ENCODE peak calls at places on chromosomes 2 and 18, in ten cellular contexts. V is Peyer's patch; R is upper lobe of right lung; D is cardiac muscle cell; X is heart right ventricle; Z is left lung; I is right atrium auricular region; A is fibroblast of pulmonary artery; W is CD8-positive, alpha-beta T cell; F is mammary epithelial cell. S is an unnamed sample.

GRCh38 chr2:30293303-30293912 is 62.1 kb downstream of the LBH start:
- DNase-seq in A (peak), V (no peak), I (no peak), R (no peak), Z (no peak), F (peak), W (no peak), D (peak), X (no peak), S (peak)

GRCh38 chr2:12456293-12457151 is 260.2 kb upstream of the TRIB2 start:
- DNase-seq in V (peak), D (peak), R (peak), X (peak), I (peak), A (peak), W (peak), Z (peak), F (peak), S (peak)

GRCh38 chr18:44916429-44917183 is 235.9 kb downstream of the SETBP1 start:
- DNase-seq in Z (no peak), D (no peak), A (no peak), F (no peak), W (no peak), X (no peak), V (no peak), I (no peak), R (no peak), S (no peak)

GRCh38 chr2:105470979-105471378 is 72.1 kb upstream of the FHL2 start:
- DNase-seq in R (no peak), Z (no peak), X (no peak), W (no peak), I (peak), V (no peak), A (no peak), F (no peak), D (no peak), S (no peak)

GRCh38 chr2:2464095-2464494 is 133.0 kb upstream of the MYT1L start:
- DNase-seq in R (no peak), D (no peak), I (no peak), F (no peak), W (no peak), A (no peak), V (no peak), X (no peak), Z (no peak), S (no peak)

GRCh38 chr2:237590272-237591020 is at the start of gene RAB17:
- DNase-seq in W (no peak), A (peak), X (no peak), Z (peak), I (no peak), F (peak), R (peak), V (peak), D (peak), S (peak)

GRCh38 chr2:156340818-156341481 is 8.4 kb upstream of the NR4A2 start:
- DNase-seq in Z (peak), F (no peak), A (no peak), R (no peak), X (no peak), W (no peak), I (no peak), D (no peak), V (no peak), S (peak)

GRCh38 chr18:45370190-45371010 is 244.9 kb upstream of the SLC14A2 start:
- DNase-seq in W (no peak), D (peak), I (no peak), X (no peak), Z (no peak), R (no peak), F (no peak), V (no peak), A (peak), S (no peak)

GRCh38 chr2:40488927-40489677 is 37.2 kb upstream of the SLC8A1 start:
- DNase-seq in F (peak), V (no peak), I (no peak), R (no peak), A (peak), D (peak), X (no peak), W (no peak), Z (no peak), S (peak)

GRCh38 chr18:24914148-24914525 is 437.8 kb downstream of the ZNF521 start:
- DNase-seq in R (no peak), F (no peak), A (no peak), X (no peak), Z (no peak), I (no peak), D (no peak), V (no peak), W (no peak), S (no peak)

GRCh38 chr2:100818003-100818605 is 1.8 kb upstream of the NPAS2 start:
- DNase-seq in A (peak), D (peak), I (no peak), W (no peak), V (no peak), F (peak), X (no peak), Z (no peak), R (no peak), S (peak)

GRCh38 chr2:205372141-205372540 is 310.2 kb upstream of the NRP2 start:
- DNase-seq in X (no peak), D (peak), F (no peak), V (no peak), I (no peak), A (peak), R (no peak), Z (no peak), W (no peak), S (no peak)

GRCh38 chr2:22375094-22375493 is 1009.9 kb upstream of the KLHL29 start:
- DNase-seq in A (no peak), I (no peak), F (no peak), W (no peak), Z (no peak), V (no peak), X (no peak), D (no peak), R (no peak), S (no peak)

GRCh38 chr18:63410792-63411191 is 11.5 kb downstream of the VPS4B start:
- DNase-seq in I (no peak), F (peak), R (no peak), A (peak), W (no peak), X (no peak), D (peak), V (no peak), Z (no peak), S (peak)

GRCh38 chr18:68244786-68245185 is 470.1 kb downstream of the TMX3 start:
- DNase-seq in A (peak), W (no peak), D (peak), V (no peak), R (no peak), X (no peak), Z (no peak), F (peak), I (no peak), S (no peak)

GRCh38 chr2:218257390-218257981 is 3.3 kb upstream of the GPBAR1 start:
- DNase-seq in R (no peak), F (no peak), A (peak), V (no peak), X (no peak), I (no peak), W (peak), Z (no peak), D (peak), S (peak)

GRCh38 chr2:213016984-213017351 is 134.4 kb downstream of the IKZF2 start:
- DNase-seq in A (peak), X (no peak), D (peak), Z (no peak), V (no peak), R (no peak), I (no peak), F (no peak), W (no peak), S (no peak)

GRCh38 chr2:24543252-24543651 is 52.2 kb downstream of the NCOA1 start:
- DNase-seq in I (no peak), A (no peak), X (no peak), W (no peak), D (no peak), F (no peak), V (no peak), R (no peak), Z (no peak), S (peak)
- TF ChIP-seq CTCF in I (no peak), A (peak), X (no peak), W (no peak), D (peak), F (peak), V (peak), R (peak), Z (no peak), S (peak)

GRCh38 chr18:51153659-51154371 is 43.7 kb downstream of the MEX3C start:
- DNase-seq in R (no peak), Z (peak), W (peak), F (no peak), D (no peak), I (no peak), A (no peak), V (no peak), X (no peak), S (no peak)
- H3K4me3 ChIP-seq in R (no peak), Z (no peak), W (peak), F (no peak), D (no peak), I (no peak), A (no peak), V (peak), X (no peak), S (no peak)

GRCh38 chr18:32577561-32577960 is 106.9 kb upstream of the GAREM1 start:
- DNase-seq in D (no peak), X (no peak), F (no peak), V (no peak), R (no peak), W (no peak), I (no peak), Z (no peak), A (no peak), S (no peak)

DNA sequence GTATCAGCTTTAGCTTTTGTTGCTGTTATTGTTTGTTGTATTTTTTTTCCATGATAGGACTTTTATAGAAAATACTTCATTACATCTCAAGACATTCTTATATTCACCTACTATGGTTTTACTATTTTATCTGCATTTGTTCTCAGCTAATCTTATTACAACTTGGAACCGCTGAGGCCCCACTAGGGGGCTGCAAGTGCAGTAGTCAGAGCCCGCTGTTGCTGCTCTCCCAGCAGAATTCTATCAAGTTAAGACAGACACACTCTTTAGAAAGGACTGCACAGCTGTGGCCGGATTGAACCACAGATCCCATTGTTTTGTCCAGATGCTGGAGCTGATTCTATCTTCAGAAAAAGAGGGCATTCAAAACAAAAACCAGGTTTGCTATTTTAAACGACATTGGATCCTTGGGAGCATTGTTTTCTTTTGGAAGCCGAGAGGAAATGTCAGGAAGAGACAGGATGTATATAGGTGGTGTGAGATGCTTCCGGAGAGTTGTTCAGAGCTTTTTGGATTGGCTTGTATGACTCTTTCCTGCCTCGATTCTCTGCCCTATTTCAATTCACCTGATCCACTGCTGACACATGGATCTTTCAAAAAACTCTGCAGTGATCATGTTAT is 105.7 kb upstream of the GAREM1 start:
- DNase-seq in A (peak), R (no peak), F (no peak), W (no peak), X (no peak), D (peak), Z (no peak), I (no peak), V (no peak), S (peak)
- TF ChIP-seq CTCF in A (peak), R (peak), F (peak), W (no peak), X (no peak), D (peak), Z (peak), I (peak), V (no peak), S (peak)

GRCh38 chr2:230640540-230641011 is 72.1 kb upstream of the CAB39 start:
- DNase-seq in V (no peak), W (no peak), Z (no peak), F (peak), X (no peak), I (no peak), R (no peak), A (peak), D (no peak), S (no peak)

GRCh38 chr2:230642966-230643365 is 69.7 kb upstream of the CAB39 start:
- DNase-seq in X (no peak), V (no peak), F (no peak), R (no peak), A (no peak), I (no peak), D (no peak), Z (no peak), W (no peak), S (no peak)

GRCh38 chr2:230643576-230644291 is 68.9 kb upstream of the CAB39 start:
- DNase-seq in Z (no peak), A (peak), X (no peak), R (peak), F (no peak), V (no peak), D (no peak), W (no peak), I (peak), S (no peak)
- H3K4me3 ChIP-seq in Z (no peak), A (no peak), X (no peak), R (no peak), F (no peak), V (no peak), D (no peak), W (peak), I (no peak), S (no peak)

GRCh38 chr2:120343433-120344105 is 2.4 kb upstream of the INHBB start:
- DNase-seq in I (peak), V (peak), D (peak), A (peak), F (peak), Z (peak), X (peak), R (peak), W (peak), S (peak)

GRCh38 chr2:120343100-120343432 is 2.9 kb upstream of the INHBB start:
- DNase-seq in A (no peak), X (no peak), V (no peak), F (no peak), R (no peak), D (no peak), I (no peak), Z (no peak), W (no peak), S (no peak)

GRCh38 chr2:120344991-120345975 is 653 bp upstream of the INHBB start:
- DNase-seq in V (no peak), R (no peak), X (no peak), Z (peak), I (no peak), A (no peak), W (no peak), D (peak), F (no peak), S (no peak)

GRCh38 chr2:120346034-120346666 is at the start of gene INHBB:
- DNase-seq in F (no peak), X (no peak), R (no peak), A (no peak), D (peak), Z (peak), I (no peak), V (no peak), W (no peak), S (no peak)

DNA sequence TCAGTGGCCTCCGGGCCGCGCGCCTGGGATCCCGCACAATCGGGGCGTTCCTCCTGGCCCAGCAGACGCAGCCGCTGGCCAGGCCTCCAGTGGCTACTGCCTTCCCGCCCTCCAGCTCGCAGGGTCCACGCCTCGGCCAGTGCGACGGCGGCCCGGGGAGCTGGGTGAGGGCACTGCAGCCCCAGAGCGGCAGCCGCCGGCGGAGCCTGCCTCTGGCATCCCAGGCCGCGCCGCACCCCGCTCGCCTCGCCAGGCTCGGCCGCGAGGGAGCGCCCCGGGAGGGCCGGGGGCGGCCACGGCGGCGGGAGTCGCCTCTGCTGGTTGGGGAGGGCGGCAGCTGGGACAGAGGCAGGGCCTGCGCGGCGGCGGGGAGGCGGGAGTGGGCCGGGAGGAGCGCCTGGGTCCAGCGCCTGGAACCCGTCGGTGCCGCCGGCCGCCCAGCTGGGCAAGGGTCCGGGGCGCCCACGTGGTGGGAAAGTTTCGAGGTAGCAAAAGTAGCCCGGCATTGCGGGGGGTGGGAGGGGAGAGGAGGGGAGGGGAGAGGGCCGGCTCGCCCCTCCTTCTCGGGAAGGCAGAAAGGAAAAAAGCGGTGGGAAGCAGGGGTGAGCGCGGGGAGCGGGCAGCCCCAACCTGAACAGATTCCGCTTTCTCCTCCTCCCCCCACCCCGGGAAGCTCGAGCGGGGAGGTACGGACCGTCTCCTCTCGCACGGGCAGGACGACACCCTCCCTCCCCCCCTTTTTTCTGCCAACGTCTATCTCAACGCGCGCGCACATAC is 1.5 kb upstream of the INHBB start:
- DNase-seq in X (peak), A (no peak), W (no peak), Z (peak), F (no peak), I (no peak), R (no peak), D (peak), V (no peak), S (no peak)
- TF ChIP-seq CTCF in X (no peak), A (no peak), W (no peak), Z (no peak), F (no peak), I (no peak), R (no peak), D (no peak), V (no peak), S (no peak)

DNA sequence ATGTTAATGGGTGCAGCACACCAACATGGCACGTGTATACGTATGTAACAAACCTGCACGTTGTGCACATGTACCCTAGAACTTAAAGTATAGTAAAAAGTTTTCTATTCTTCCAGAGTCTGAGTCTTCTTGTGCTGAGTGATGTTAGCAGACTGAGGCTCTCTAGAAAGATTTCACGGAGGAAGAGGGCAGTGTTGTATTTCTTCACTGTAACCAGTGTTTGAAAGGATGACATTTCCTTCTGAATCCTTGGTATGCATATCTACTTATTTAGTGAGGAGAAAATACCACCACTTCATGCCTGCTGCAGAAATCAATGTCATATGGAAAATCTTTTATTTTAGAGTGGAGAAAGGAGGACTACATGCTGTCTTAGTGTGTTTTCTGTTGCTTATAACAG is 357.1 kb downstream of the CCDC85A start:
- DNase-seq in W (no peak), I (no peak), V (no peak), R (no peak), D (no peak), A (peak), X (no peak), F (no peak), Z (no peak), S (no peak)
- H3K4me3 ChIP-seq in W (no peak), I (no peak), V (no peak), R (no peak), D (no peak), A (no peak), X (no peak), F (no peak), Z (no peak), S (no peak)

DNA sequence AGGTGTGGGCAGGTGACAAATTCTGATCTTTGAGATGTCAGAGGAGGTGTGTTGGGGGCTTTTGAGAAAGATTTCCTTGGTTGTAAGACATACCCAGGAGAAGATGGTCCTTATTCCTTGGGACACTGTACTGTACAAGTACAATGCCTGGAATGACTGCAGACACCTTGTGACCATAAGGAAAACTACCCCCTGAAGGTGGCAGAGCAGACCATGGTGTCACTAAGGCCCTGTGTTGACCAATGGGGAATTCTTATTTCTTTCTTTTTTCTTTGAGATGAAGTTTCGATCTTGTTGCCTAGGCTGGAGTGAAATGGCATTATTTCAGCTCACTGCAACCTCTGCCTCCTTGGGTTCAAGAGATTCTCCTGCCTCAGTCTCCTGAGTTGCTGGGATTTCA is 4.4 kb upstream of the ANKRD29 start:
- DNase-seq in W (no peak), F (no peak), D (no peak), I (no peak), X (no peak), R (no peak), V (no peak), Z (no peak), A (no peak), S (no peak)
- TF ChIP-seq CTCF in W (no peak), F (no peak), D (no peak), I (no peak), X (no peak), R (no peak), V (no peak), Z (no peak), A (no peak), S (no peak)

S was measured in epithelial cell of esophagus.